ENCODE peak calls at places on chromosome 16, in six cellular contexts. J, O, M, X, D and V are unnamed samples.

GRCh38 chr16:28319476-28320022 is 27.2 kb downstream of the SBK1 start:
- DNase-seq in X (no peak), O (no peak), D (no peak), M (no peak), J (no peak), V (no peak)

GRCh38 chr16:3058173-3059030 is 7.0 kb upstream of the IL32 start:
- DNase-seq in M (peak), X (peak), O (peak), J (peak), D (no peak), V (no peak)

GRCh38 chr16:56807011-56807675 is 57.9 kb upstream of the SLC12A3 start:
- DNase-seq in O (no peak), J (no peak), D (peak), X (peak), M (no peak), V (no peak)

GRCh38 chr16:56382901-56383355 is 42.4 kb downstream of the AMFR start:
- DNase-seq in O (no peak), X (peak), J (no peak), D (peak), M (no peak), V (no peak)

GRCh38 chr16:86939609-86940008 is 361.3 kb downstream of the FOXL1 start:
- DNase-seq in M (no peak), D (no peak), O (no peak), J (no peak), X (no peak), V (no peak)

GRCh38 chr16:69340095-69340644 is 598 bp downstream of the NIP7 start:
- DNase-seq in X (no peak), O (no peak), M (no peak), J (no peak), D (peak), V (no peak)

GRCh38 chr16:86288716-86289294 is 221.5 kb upstream of the FOXF1 start:
- DNase-seq in X (no peak), O (no peak), D (no peak), M (no peak), J (no peak), V (no peak)

GRCh38 chr16:9195301-9195700 is 103.9 kb downstream of the HAPSTR1 start:
- DNase-seq in X (no peak), M (no peak), J (no peak), O (no peak), D (no peak), V (no peak)

GRCh38 chr16:87226926-87227650 is 90.1 kb downstream of the C16orf95 start:
- DNase-seq in J (no peak), O (peak), X (no peak), M (peak), D (peak), V (no peak)

GRCh38 chr16:9099131-9099625 is 7.7 kb downstream of the HAPSTR1 start:
- DNase-seq in M (no peak), J (no peak), D (peak), O (no peak), X (no peak), V (no peak)

GRCh38 chr16:48546774-48547173 is 63.2 kb downstream of the N4BP1 start:
- DNase-seq in J (no peak), X (no peak), M (no peak), O (peak), D (no peak), V (no peak)

GRCh38 chr16:68298312-68298711 is 12.4 kb downstream of the SLC7A6OS start:
- DNase-seq in J (no peak), X (no peak), O (no peak), D (no peak), M (no peak), V (no peak)

GRCh38 chr16:11914759-11915643 is 755 bp downstream of the GSPT1 start:
- DNase-seq in M (peak), D (peak), J (peak), O (peak), X (peak), V (no peak)

GRCh38 chr16:48862087-48862532 is 252.1 kb upstream of the N4BP1 start:
- DNase-seq in D (peak), O (no peak), J (no peak), X (peak), M (no peak), V (no peak)

GRCh38 chr16:14309906-14310305 is 238.8 kb downstream of the MRTFB start:
- DNase-seq in X (peak), O (no peak), J (no peak), D (peak), M (no peak), V (no peak)

GRCh38 chr16:65061263-65061662 is 60.6 kb downstream of the CDH11 start:
- DNase-seq in D (no peak), X (no peak), O (no peak), J (no peak), M (no peak), V (no peak)

GRCh38 chr16:15055141-15056053 is 477 bp downstream of the NTAN1 start:
- DNase-seq in O (peak), X (peak), M (peak), D (no peak), J (peak), V (peak)

GRCh38 chr16:8720080-8720966 is 45.9 kb downstream of the ABAT start:
- DNase-seq in X (no peak), M (no peak), D (peak), O (peak), J (peak), V (no peak)

GRCh38 chr16:84177740-84178070 is 9.2 kb downstream of the TAF1C start:
- DNase-seq in O (no peak), J (no peak), D (peak), M (no peak), X (no peak), V (no peak)

GRCh38 chr16:31273676-31274075 is 13.9 kb downstream of the ITGAM start:
- DNase-seq in X (no peak), O (no peak), J (no peak), M (no peak), D (no peak), V (no peak)

GRCh38 chr16:57786632-57787518 is 15.4 kb downstream of the KIFC3 start:
- DNase-seq in D (no peak), X (no peak), J (peak), M (no peak), O (peak), V (peak)

GRCh38 chr16:17347624-17348023 is 123.1 kb downstream of the XYLT1 start:
- DNase-seq in J (no peak), M (no peak), O (peak), X (no peak), D (no peak), V (no peak)

GRCh38 chr16:27402964-27403600 is 1.1 kb downstream of the IL21R start:
- DNase-seq in O (no peak), M (no peak), D (no peak), J (no peak), X (no peak), V (no peak)

GRCh38 chr16:17397499-17397891 is 73.3 kb downstream of the XYLT1 start:
- DNase-seq in M (no peak), J (peak), O (no peak), D (peak), X (peak), V (no peak)

GRCh38 chr16:57029161-57030160 is 40.1 kb downstream of the NLRC5 start:
- DNase-seq in D (peak), J (no peak), M (no peak), X (no peak), O (no peak), V (no peak)

GRCh38 chr16:77844801-77845200 is 56.4 kb downstream of the VAT1L start:
- DNase-seq in O (no peak), M (no peak), D (no peak), X (no peak), J (no peak), V (no peak)
- H3K27ac ChIP-seq in O (no peak), M (no peak), D (no peak), X (no peak), J (no peak), V (no peak)

DNA sequence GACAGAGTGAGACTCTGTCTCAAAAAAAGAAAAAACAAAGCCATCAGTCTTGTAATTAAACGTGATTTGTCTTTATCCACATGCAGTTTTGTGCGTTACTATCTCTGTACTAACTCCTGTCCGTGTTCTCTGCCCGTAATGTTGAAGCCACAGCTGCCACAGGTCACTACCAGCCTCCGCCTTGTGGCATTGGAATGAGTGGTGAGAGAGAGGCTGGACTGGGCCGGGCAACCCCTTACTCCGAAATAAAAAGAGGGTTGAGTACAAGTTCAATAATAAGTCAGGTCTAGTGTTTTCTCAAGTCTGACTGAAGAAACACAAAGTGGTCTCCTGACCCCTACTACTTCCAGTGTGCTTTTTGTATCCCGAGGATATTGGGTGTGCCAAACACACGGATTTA is 5.4 kb downstream of the DNAJA3 start:
- DNase-seq in J (no peak), O (no peak), M (no peak), D (no peak), X (no peak), V (no peak)
- H3K27ac ChIP-seq in J (no peak), O (no peak), M (no peak), D (no peak), X (no peak), V (no peak)

GRCh38 chr16:1976216-1976520 is 4.3 kb downstream of the TBL3 start:
- DNase-seq in J (no peak), O (no peak), X (no peak), D (no peak), M (no peak), V (no peak)
- H3K27ac ChIP-seq in J (no peak), O (no peak), X (no peak), D (no peak), M (no peak), V (no peak)

GRCh38 chr16:19130385-19130784 is 16.6 kb downstream of the ITPRIPL2 start:
- DNase-seq in M (no peak), X (no peak), O (no peak), D (no peak), J (no peak), V (no peak)
- H3K27ac ChIP-seq in M (no peak), X (peak), O (peak), D (peak), J (no peak), V (peak)

DNA sequence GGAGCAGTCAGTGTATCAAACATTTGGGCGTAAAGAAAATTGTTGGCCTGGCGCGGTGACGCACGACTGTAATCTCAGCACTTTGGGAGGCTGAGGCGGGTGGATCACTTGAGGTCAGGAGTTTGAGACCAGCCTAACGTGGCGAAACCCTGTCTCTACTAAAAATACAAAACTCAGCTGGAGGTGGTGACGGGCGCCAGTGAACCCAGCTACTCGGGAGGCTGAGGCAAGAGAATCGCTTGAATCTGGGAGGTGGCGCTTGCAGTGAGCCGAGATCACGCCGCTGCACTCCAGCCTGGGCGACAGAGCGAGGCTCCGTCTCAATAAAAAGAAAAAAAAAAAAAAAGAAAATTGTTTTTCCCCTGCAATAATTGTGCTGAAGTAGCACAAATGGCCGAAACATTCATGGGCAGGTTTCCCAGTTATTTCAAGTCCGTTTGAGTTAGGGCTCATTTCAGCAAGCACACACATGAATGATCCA is 1.4 kb downstream of the GCSH start:
- DNase-seq in M (no peak), J (no peak), O (no peak), X (no peak), D (peak), V (no peak)
- H3K27ac ChIP-seq in M (no peak), J (no peak), O (no peak), X (peak), D (no peak), V (no peak)